ENCODE peak calls at places on chromosomes 3 and 15, in seven cellular contexts. T, L, C, B, J, V and U are unnamed samples.

GRCh38 chr15:70633394-70633793 is 130.0 kb downstream of the UACA start:
- DNase-seq in T (no peak), L (peak; percentile 26), C (no peak), B (peak; percentile 43), J (no peak), V (peak; percentile 33), U (no peak)

GRCh38 chr15:80595391-80595790 is 99.7 kb upstream of the ABHD17C start:
- DNase-seq in T (peak; percentile 38), L (no peak), C (no peak), B (no peak), J (peak; percentile 29), V (no peak), U (no peak)

GRCh38 chr3:127408684-127409420 is 121.0 kb upstream of the PRR20G start:
- DNase-seq in T (no peak), L (no peak), C (no peak), B (peak; percentile 49), J (no peak), V (no peak), U (peak; percentile 50)

GRCh38 chr3:59654953-59655430 is 605.2 kb upstream of the CFAP20DC start:
- DNase-seq in T (no peak), L (peak; percentile 57), C (no peak), B (no peak), J (no peak), V (no peak), U (no peak)

GRCh38 chr3:196942915-196943277 is 568 bp upstream of the NCBP2 start:
- DNase-seq in T (no peak), L (peak; percentile 19), C (no peak), B (no peak), J (peak; percentile 27), V (no peak), U (no peak)

GRCh38 chr3:53823026-53823955 is 22.9 kb downstream of the CHDH start:
- DNase-seq in T (no peak), L (no peak), C (no peak), B (peak; percentile 76), J (no peak), V (no peak), U (peak; percentile 72)

GRCh38 chr3:67946446-67946845 is 292.0 kb upstream of the SUCLG2 start:
- DNase-seq in T (peak; percentile 1), L (no peak), C (no peak), B (no peak), J (peak; percentile 43), V (peak; percentile 81), U (no peak)

GRCh38 chr15:43531018-43531667 is 13.7 kb downstream of the MAP1A start:
- DNase-seq in T (no peak), L (peak; percentile 27), C (no peak), B (no peak), J (no peak), V (no peak), U (no peak)

GRCh38 chr3:43733459-43734384 is 43.0 kb downstream of the ABHD5 start:
- DNase-seq in T (peak; percentile 51), L (peak; percentile 88), C (no peak), B (peak; percentile 56), J (peak; percentile 43), V (no peak), U (no peak)

GRCh38 chr15:92343869-92344643 is 49.6 kb upstream of the ST8SIA2 start:
- DNase-seq in T (no peak), L (peak; percentile 64), C (peak; percentile 38), B (peak; percentile 66), J (no peak), V (no peak), U (peak; percentile 23)

GRCh38 chr3:80682235-80682634 is 914.4 kb upstream of the ROBO1 start:
- DNase-seq in T (no peak), L (no peak), C (no peak), B (no peak), J (no peak), V (no peak), U (no peak)

GRCh38 chr15:65184944-65185717 is at the start of gene CLPX:
- DNase-seq in T (peak; percentile 89), L (peak; percentile 98), C (peak; percentile 83), B (peak; percentile 92), J (peak; percentile 90), V (peak; percentile 99), U (peak; percentile 87)

GRCh38 chr3:112199622-112200316 is 66.7 kb upstream of the GCSAM start:
- DNase-seq in T (peak; percentile 6), L (no peak), C (no peak), B (no peak), J (no peak), V (no peak), U (no peak)

GRCh38 chr3:11600501-11601282 is 43.0 kb downstream of the VGLL4 start:
- DNase-seq in T (peak; percentile 100), L (peak; percentile 99), C (peak; percentile 78), B (peak; percentile 81), J (peak; percentile 99), V (peak; percentile 99), U (peak; percentile 66)

GRCh38 chr15:38398134-38398533 is 55.8 kb upstream of the FAM98B start:
- DNase-seq in T (peak; percentile 99), L (peak; percentile 32), C (no peak), B (no peak), J (peak; percentile 90), V (no peak), U (no peak)

GRCh38 chr3:106172780-106173179 is 304.0 kb upstream of the CBLB start:
- DNase-seq in T (no peak), L (no peak), C (no peak), B (no peak), J (no peak), V (no peak), U (no peak)

GRCh38 chr15:62925875-62926274 is 116.7 kb upstream of the TPM1 start:
- DNase-seq in T (no peak), L (no peak), C (no peak), B (no peak), J (no peak), V (no peak), U (no peak)

GRCh38 chr3:127672429-127673190 is at the start of gene ABTB1:
- DNase-seq in T (peak; percentile 58), L (peak; percentile 83), C (peak; percentile 65), B (peak; percentile 86), J (peak; percentile 75), V (peak; percentile 73), U (peak; percentile 87)

GRCh38 chr15:98647774-98648653 is at the start of gene IGF1R:
- DNase-seq in T (peak; percentile 88), L (peak; percentile 93), C (peak; percentile 92), B (peak; percentile 86), J (peak; percentile 93), V (peak; percentile 96), U (no peak)

GRCh38 chr15:56459096-56459495 is 5.8 kb downstream of the MNS1 start:
- DNase-seq in T (no peak), L (no peak), C (no peak), B (no peak), J (no peak), V (no peak), U (no peak)
- H4K8ac ChIP-seq in T (no peak overlapping the region), L (no peak overlapping the region), C (no peak overlapping the region), B (no peak overlapping the region), J (no peak overlapping the region), V (no peak overlapping the region), U (no peak overlapping the region)

GRCh38 chr15:79034284-79034683 is 56.3 kb downstream of the RASGRF1 start:
- DNase-seq in T (no peak), L (no peak), C (no peak), B (no peak), J (no peak), V (no peak), U (no peak)

GRCh38 chr15:79036323-79036722 is 54.3 kb downstream of the RASGRF1 start:
- DNase-seq in T (no peak), L (no peak), C (no peak), B (no peak), J (no peak), V (no peak), U (no peak)

GRCh38 chr15:79037848-79038247 is 52.7 kb downstream of the RASGRF1 start:
- DNase-seq in T (no peak), L (no peak), C (no peak), B (no peak), J (no peak), V (no peak), U (no peak)

GRCh38 chr15:79035111-79035601 is 55.4 kb downstream of the RASGRF1 start:
- DNase-seq in T (no peak), L (peak; percentile 77), C (no peak), B (peak; percentile 64), J (peak; percentile 9), V (peak; percentile 6), U (no peak)

DNA sequence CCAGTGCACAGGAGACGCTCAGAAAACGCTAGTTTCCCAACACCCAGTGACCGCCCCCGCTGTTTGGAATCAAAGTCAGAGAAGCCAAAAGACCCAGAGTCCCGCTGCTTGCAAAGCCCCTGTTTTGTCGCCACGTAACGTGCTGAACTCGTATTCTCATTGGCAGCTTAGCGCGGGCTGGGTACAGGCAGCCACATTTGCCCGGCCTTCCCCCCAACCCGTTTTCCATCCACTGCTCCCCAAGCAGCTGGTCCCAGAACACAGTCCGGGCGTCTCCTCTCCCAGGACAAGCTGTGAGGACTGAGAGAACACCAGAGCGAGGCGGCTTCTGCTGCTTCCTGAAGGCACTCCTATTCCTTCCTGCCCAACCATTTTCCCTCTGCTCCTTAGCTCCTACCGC is 54.8 kb downstream of the RASGRF1 start:
- DNase-seq in T (no peak), L (no peak), C (no peak), B (peak; percentile 41), J (no peak), V (no peak), U (no peak)
- H4K8ac ChIP-seq in T (no peak overlapping the region), L (no peak overlapping the region), C (no peak overlapping the region), B (no peak overlapping the region), J (no peak overlapping the region), V (no peak overlapping the region), U (no peak overlapping the region)

GRCh38 chr3:52322466-52322865 is 6.3 kb downstream of the DNAH1 start:
- DNase-seq in T (no peak), L (no peak), C (no peak), B (no peak), J (no peak), V (no peak), U (no peak)

GRCh38 chr3:52323526-52324295 is 7.6 kb downstream of the DNAH1 start:
- DNase-seq in T (no peak), L (peak; percentile 47), C (no peak), B (no peak), J (no peak), V (no peak), U (no peak)

GRCh38 chr3:52326976-52327375 is 10.9 kb downstream of the DNAH1 start:
- DNase-seq in T (no peak), L (no peak), C (no peak), B (no peak), J (no peak), V (no peak), U (no peak)

GRCh38 chr3:52325686-52326085 is 9.6 kb downstream of the DNAH1 start:
- DNase-seq in T (no peak), L (no peak), C (no peak), B (no peak), J (no peak), V (peak; percentile 12), U (no peak)

GRCh38 chr3:52324676-52325075 is 8.6 kb downstream of the DNAH1 start:
- DNase-seq in T (no peak), L (no peak), C (no peak), B (no peak), J (no peak), V (no peak), U (no peak)
- H4K8ac ChIP-seq in T (no peak overlapping the region), L (no peak overlapping the region), C (peak overlapping the region; percentile 9), B (no peak overlapping the region), J (no peak overlapping the region), V (no peak overlapping the region), U (no peak overlapping the region)

DNA sequence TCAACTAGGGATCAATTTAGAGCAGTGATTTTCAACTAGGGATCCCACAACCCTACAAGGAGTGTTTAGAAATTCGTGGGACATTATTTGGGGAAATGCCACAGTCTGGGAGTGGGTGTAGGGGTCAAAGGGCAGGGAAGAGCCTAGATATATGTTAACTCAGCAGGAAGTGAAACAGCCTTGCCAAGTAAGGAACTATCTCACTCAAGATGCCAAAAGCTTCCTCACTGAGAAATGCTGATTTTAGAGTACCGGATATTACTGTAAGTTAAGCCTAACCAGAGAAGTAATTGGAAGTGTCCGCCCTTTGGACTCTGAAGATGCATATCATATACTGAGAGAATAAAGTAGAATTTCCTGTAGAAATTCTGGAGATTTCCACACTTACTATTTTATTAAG is 158.6 kb downstream of the BBX start:
- DNase-seq in T (no peak), L (no peak), C (no peak), B (no peak), J (no peak), V (no peak), U (no peak)
- H4K8ac ChIP-seq in T (no peak overlapping the region), L (no peak overlapping the region), C (no peak overlapping the region), B (no peak overlapping the region), J (no peak overlapping the region), V (no peak overlapping the region), U (no peak overlapping the region)